ENCODE peak calls at places on chromosomes 6 and 20, in eight cellular contexts. G is tibial nerve, V is HCT116, W is ovary, D is transverse colon, F is right lobe of liver, O is stomach, L is adrenal gland. H is an unnamed sample.

GRCh38 chr20:6636209-6637159 is 131.0 kb upstream of the BMP2 start:
- DNase-seq in G (peak; percentile 57), V (no peak), W (no peak), D (peak; percentile 31), F (no peak), O (no peak), L (peak; percentile 30), H (no peak)

GRCh38 chr6:42260424-42260888 is 42.8 kb upstream of the MRPS10 start:
- DNase-seq in G (no peak), V (peak; percentile 83), W (no peak), D (no peak), F (no peak), O (no peak), L (no peak), H (no peak)

GRCh38 chr6:64694356-64694755 is 1012.7 kb downstream of the EYS start:
- DNase-seq in G (no peak), V (no peak), W (no peak), D (no peak), F (no peak), O (no peak), L (no peak), H (no peak)

GRCh38 chr6:169093770-169094553 is 159.7 kb downstream of the THBS2 start:
- DNase-seq in G (no peak), V (no peak), W (no peak), D (no peak), F (no peak), O (no peak), L (no peak), H (no peak)

GRCh38 chr20:41344938-41345728 is 4.5 kb downstream of the LPIN3 start:
- DNase-seq in G (no peak), V (no peak), W (peak; percentile 8), D (no peak), F (no peak), O (no peak), L (no peak), H (no peak)

GRCh38 chr20:37859406-37860171 is 43.3 kb upstream of the VSTM2L start:
- DNase-seq in G (no peak), V (no peak), W (no peak), D (no peak), F (no peak), O (no peak), L (no peak), H (no peak)

GRCh38 chr6:155872961-155873360 is 417.3 kb upstream of the NOX3 start:
- DNase-seq in G (no peak), V (no peak), W (no peak), D (no peak), F (no peak), O (no peak), L (no peak), H (no peak)

GRCh38 chr6:147695819-147696218 is 187.3 kb downstream of the SAMD5 start:
- DNase-seq in G (no peak), V (no peak), W (no peak), D (no peak), F (no peak), O (no peak), L (no peak), H (no peak)

GRCh38 chr6:13702809-13703302 is 8.8 kb downstream of the RANBP9 start:
- DNase-seq in G (no peak), V (no peak), W (no peak), D (no peak), F (no peak), O (no peak), L (no peak), H (no peak)

GRCh38 chr6:23183846-23184245 is 614.5 kb downstream of the HDGFL1 start:
- DNase-seq in G (no peak), V (no peak), W (no peak), D (no peak), F (no peak), O (no peak), L (no peak), H (no peak)

GRCh38 chr6:116059713-116060571 is 749 bp downstream of the FRK start:
- DNase-seq in G (no peak), V (no peak), W (peak; percentile 33), D (peak; percentile 47), F (no peak), O (peak; percentile 44), L (no peak), H (no peak)

GRCh38 chr20:62818592-62819493 is 2.0 kb downstream of the COL9A3 start:
- DNase-seq in G (peak; percentile 50), V (no peak), W (peak; percentile 77), D (peak; percentile 56), F (no peak), O (peak; percentile 81), L (no peak), H (no peak)

GRCh38 chr6:112620832-112621569 is 273.9 kb downstream of the RFPL4B start:
- DNase-seq in G (no peak), V (no peak), W (no peak), D (no peak), F (no peak), O (no peak), L (no peak), H (no peak)

GRCh38 chr6:22364314-22364713 is 67.5 kb upstream of the PRL start:
- DNase-seq in G (no peak), V (no peak), W (no peak), D (no peak), F (no peak), O (no peak), L (no peak), H (no peak)

GRCh38 chr6:55943329-55943728 is 67.9 kb upstream of the BMP5 start:
- DNase-seq in G (no peak), V (no peak), W (no peak), D (no peak), F (no peak), O (no peak), L (no peak), H (no peak)

GRCh38 chr20:12173333-12173732 is 255.6 kb downstream of the BTBD3 start:
- DNase-seq in G (no peak), V (no peak), W (no peak), D (no peak), F (no peak), O (no peak), L (no peak), H (no peak)

GRCh38 chr20:61809006-61809770 is 256.5 kb downstream of the TAF4 start:
- DNase-seq in G (no peak), V (no peak), W (no peak), D (no peak), F (no peak), O (no peak), L (no peak), H (no peak)

GRCh38 chr6:72933216-72933615 is 292.1 kb downstream of the KHDC1L start:
- DNase-seq in G (no peak), V (no peak), W (no peak), D (no peak), F (no peak), O (no peak), L (no peak), H (no peak)

GRCh38 chr20:50295762-50296449 is 105.3 kb downstream of the CEBPB start:
- DNase-seq in G (no peak), V (no peak), W (no peak), D (no peak), F (no peak), O (peak; percentile 49), L (peak; percentile 32), H (no peak)

GRCh38 chr20:35618372-35619131 is 2.9 kb downstream of the SPAG4 start:
- DNase-seq in G (no peak), V (no peak), W (peak; percentile 66), D (no peak), F (peak; percentile 50), O (no peak), L (peak; percentile 46), H (no peak)
- TF ChIP-seq POLR2A in G (no peak), V (no peak), W (no peak), D (no peak), F (no peak), O (no peak), L (no peak), H (no peak)

GRCh38 chr6:32086661-32087573 is 22.2 kb downstream of the TNXB start:
- DNase-seq in G (no peak), V (no peak), W (no peak), D (no peak), F (peak; percentile 42), O (peak; percentile 32), L (peak; percentile 57), H (no peak)

GRCh38 chr6:32088487-32089049 is 20.6 kb downstream of the TNXB start:
- DNase-seq in G (no peak), V (no peak), W (no peak), D (no peak), F (peak; percentile 36), O (no peak), L (no peak), H (no peak)

GRCh38 chr6:32085759-32086458 is 23.2 kb downstream of the TNXB start:
- DNase-seq in G (no peak), V (no peak), W (no peak), D (no peak), F (peak; percentile 39), O (no peak), L (no peak), H (no peak)

GRCh38 chr6:32089082-32089828 is 19.9 kb downstream of the TNXB start:
- DNase-seq in G (no peak), V (no peak), W (no peak), D (no peak), F (no peak), O (no peak), L (no peak), H (no peak)

GRCh38 chr6:32087574-32088486 is 21.3 kb downstream of the TNXB start:
- DNase-seq in G (peak; percentile 70), V (peak; percentile 81), W (peak; percentile 97), D (peak; percentile 89), F (peak; percentile 76), O (peak; percentile 93), L (peak; percentile 92), H (no peak)
- H3K4me3 ChIP-seq in G (no peak overlapping the region), V (peak overlapping the region; percentile 19), W (peak overlapping the region; percentile 3), D (no peak overlapping the region), F (no peak overlapping the region), O (peak overlapping the region; percentile 33), L (peak overlapping the region; percentile 36), H (peak overlapping the region; percentile 32)

GRCh38 chr20:33159713-33160112 is 8.2 kb upstream of the BPIFA2 start:
- DNase-seq in G (no peak), V (no peak), W (no peak), D (no peak), F (no peak), O (no peak), L (no peak), H (no peak)

GRCh38 chr20:33158637-33159385 is 9.1 kb upstream of the BPIFA2 start:
- DNase-seq in G (no peak), V (no peak), W (no peak), D (no peak), F (no peak), O (peak; percentile 4), L (no peak), H (no peak)

DNA sequence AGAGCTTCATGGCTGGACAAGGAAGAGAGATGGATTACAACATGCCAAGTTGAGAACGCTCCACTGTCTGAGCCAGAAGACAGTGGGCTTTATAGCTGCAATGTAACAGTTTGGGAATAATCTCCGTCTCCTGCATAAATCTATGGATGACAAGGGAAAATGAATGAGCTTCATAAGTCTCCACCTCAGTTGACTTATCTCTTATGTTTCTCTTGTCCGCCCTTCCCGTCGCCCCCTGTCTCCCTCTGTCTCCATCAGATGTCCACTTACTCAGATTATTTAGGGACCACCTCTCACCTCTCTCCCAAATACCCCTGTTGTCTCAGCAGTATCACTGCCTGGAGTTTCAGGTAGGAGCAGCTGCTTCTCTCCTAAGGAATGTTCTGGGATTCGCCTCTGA is 13.7 kb upstream of the BPIFA2 start:
- DNase-seq in G (no peak), V (no peak), W (no peak), D (no peak), F (no peak), O (no peak), L (no peak), H (no peak)
- TF ChIP-seq CTCF in G (no peak), V (no peak), W (no peak), D (no peak), F (no peak), O (no peak), L (no peak), H (no peak)

GRCh38 chr6:142926494-142927273 is 18.3 kb downstream of the HIVEP2 start:
- DNase-seq in G (peak; percentile 80), V (no peak), W (peak; percentile 93), D (peak; percentile 90), F (peak; percentile 96), O (peak; percentile 79), L (peak; percentile 85), H (peak; percentile 14)
- TF ChIP-seq POLR2A in G (peak; percentile 36), V (no peak), W (peak; percentile 64), D (peak; percentile 86), F (peak; percentile 99), O (no peak), L (peak; percentile 22), H (no peak)